ENCODE peak calls at places on chromosomes 7 and 10, in eight cellular contexts. J is dorsolateral prefrontal cortex; G is GDM1; W is activated CD4-positive, alpha-beta T cell treated with anti-CD3 and anti-CD28 coated beads, Interleukin-2, amount 50 U/mL, for 4 hours; A is heart left ventricle; B is left ventricle myocardium inferior; H is A172; P is CD4-positive, alpha-beta T cell. O is an unnamed sample.

GRCh38 chr7:41005381-41005901 is 697.4 kb downstream of the INHBA start:
- DNase-seq in G (no peak), P (no peak), A (peak), W (no peak), B (no peak), H (peak), J (no peak), O (peak)

GRCh38 chr10:114777415-114777814 is 44.2 kb upstream of the FHIP2A start:
- DNase-seq in W (no peak), A (no peak), H (no peak), B (no peak), P (no peak), G (no peak), J (no peak), O (peak)

GRCh38 chr10:45403151-45403550 is 29.1 kb downstream of the ALOX5 start:
- DNase-seq in P (no peak), H (no peak), G (no peak), W (no peak), J (no peak), B (no peak), A (no peak), O (peak)

GRCh38 chr10:109405338-109405737 is 518.0 kb downstream of the XPNPEP1 start:
- DNase-seq in A (no peak), P (no peak), B (no peak), H (no peak), J (no peak), W (no peak), G (no peak), O (peak)

GRCh38 chr10:44807451-44807850 is 103.7 kb upstream of the TMEM72 start:
- DNase-seq in W (no peak), A (no peak), H (no peak), B (no peak), J (no peak), P (no peak), G (no peak), O (no peak)

GRCh38 chr7:91632948-91633519 is 247.5 kb downstream of the MTERF1 start:
- DNase-seq in W (no peak), J (no peak), H (no peak), B (no peak), A (no peak), G (no peak), P (no peak), O (no peak)

GRCh38 chr7:82445226-82445625 is 1.6 kb upstream of the CACNA2D1 start:
- DNase-seq in A (no peak), H (no peak), J (no peak), P (no peak), W (no peak), G (no peak), B (no peak), O (no peak)

GRCh38 chr7:35702541-35702940 is 7.6 kb upstream of the HERPUD2 start:
- DNase-seq in G (no peak), W (no peak), A (no peak), P (no peak), H (no peak), B (no peak), J (no peak), O (no peak)

GRCh38 chr7:92641921-92642511 is 51.8 kb upstream of the FAM133B start:
- DNase-seq in A (no peak), W (peak), P (no peak), G (peak), J (no peak), B (no peak), H (peak), O (peak)

GRCh38 chr7:22052221-22052639 is 106.5 kb upstream of the CDCA7L start:
- DNase-seq in P (no peak), J (peak), W (no peak), B (no peak), A (no peak), H (peak), G (no peak), O (peak)

GRCh38 chr7:36440880-36441279 is 51.2 kb downstream of the ANLN start:
- DNase-seq in H (peak), A (no peak), G (no peak), W (no peak), B (no peak), P (no peak), J (no peak), O (no peak)

GRCh38 chr10:69348824-69349541 is 67.7 kb downstream of the TACR2 start:
- DNase-seq in G (peak), H (peak), A (peak), W (no peak), B (peak), J (no peak), P (no peak), O (peak)

GRCh38 chr10:100508691-100509150 is 10.9 kb downstream of the SEC31B start:
- DNase-seq in A (no peak), W (peak), G (no peak), P (no peak), J (no peak), H (peak), B (no peak), O (no peak)

GRCh38 chr7:134535919-134536299 is 8.5 kb downstream of the AKR1B10 start:
- DNase-seq in A (no peak), H (no peak), J (no peak), B (no peak), G (no peak), P (no peak), W (no peak), O (no peak)

GRCh38 chr7:129095258-129095657 is 40.3 kb upstream of the TNPO3 start:
- DNase-seq in A (no peak), H (no peak), P (peak), J (no peak), G (no peak), W (no peak), B (no peak), O (no peak)

GRCh38 chr7:26426096-26426495 is 134.4 kb downstream of the SNX10 start:
- DNase-seq in B (no peak), P (no peak), G (no peak), J (peak), H (no peak), A (no peak), W (no peak), O (no peak)

GRCh38 chr7:69803699-69804516 is 205.6 kb downstream of the AUTS2 start:
- DNase-seq in J (no peak), G (no peak), P (no peak), H (no peak), A (no peak), B (no peak), W (no peak), O (no peak)

GRCh38 chr7:22235134-22235533 is 121.8 kb downstream of the RAPGEF5 start:
- DNase-seq in G (no peak), B (no peak), A (no peak), H (no peak), P (no peak), J (no peak), W (no peak), O (no peak)

GRCh38 chr7:131284702-131285419 is 42.8 kb upstream of the MKLN1 start:
- DNase-seq in H (no peak), J (peak), G (no peak), W (no peak), P (no peak), A (peak), B (peak), O (no peak)

GRCh38 chr10:6958723-6959122 is 378.6 kb upstream of the PRKCQ start:
- DNase-seq in H (no peak), G (no peak), J (no peak), A (no peak), W (no peak), B (no peak), P (no peak), O (no peak)

GRCh38 chr7:65554-65953 is 126.8 kb upstream of the FAM20C start:
- DNase-seq in H (no peak), B (no peak), G (no peak), A (peak), P (no peak), W (no peak), J (no peak), O (no peak)

GRCh38 chr7:47943676-47944474 is 4.4 kb downstream of the PKD1L1 start:
- DNase-seq in J (no peak), A (no peak), G (no peak), H (no peak), B (no peak), W (no peak), P (no peak), O (peak)